ENCODE peak calls at places on chromosomes 11 and 22, in five cellular contexts. R, S, M, B and P are unnamed samples.

GRCh38 chr11:58659404-58659803 is 36.9 kb downstream of the CNTF start:
- DNase-seq in R (no peak), M (no peak), B (no peak), S (no peak), P (no peak)

GRCh38 chr22:29309332-29310064 is 3.0 kb downstream of the GAS2L1 start:
- DNase-seq in R (peak; percentile 51), M (peak; percentile 56), S (no peak), B (peak; percentile 93), P (no peak)

GRCh38 chr11:65572356-65573043 is at the start of gene FAM89B:
- DNase-seq in M (peak; percentile 96), B (peak; percentile 95), S (peak; percentile 75), R (peak; percentile 88), P (no peak)

GRCh38 chr11:60084866-60085265 is 3.6 kb upstream of the MS4A2 start:
- DNase-seq in S (no peak), M (no peak), B (no peak), R (no peak), P (no peak)

GRCh38 chr11:9094420-9094819 is 3.0 kb upstream of the SCUBE2 start:
- DNase-seq in R (no peak), M (no peak), S (no peak), B (no peak), P (no peak)

GRCh38 chr22:32097018-32097417 is 54.0 kb downstream of the SLC5A1 start:
- DNase-seq in M (no peak), R (no peak), B (no peak), S (no peak), P (no peak)

GRCh38 chr11:103730151-103730940 is 306.1 kb upstream of the DDI1 start:
- DNase-seq in M (no peak), B (no peak), R (no peak), S (no peak), P (no peak)

GRCh38 chr11:13169709-13170108 is 107.9 kb upstream of the BMAL1 start:
- DNase-seq in R (no peak), S (peak; percentile 79), M (no peak), B (no peak), P (peak; percentile 84)

GRCh38 chr11:112793416-112793815 is 167.8 kb upstream of the NCAM1 start:
- DNase-seq in M (no peak), S (no peak), R (no peak), B (no peak), P (no peak)

GRCh38 chr11:2612884-2613571 is 86.8 kb downstream of the KCNQ1OT1 start:
- DNase-seq in S (no peak), B (no peak), R (no peak), M (no peak), P (no peak)

GRCh38 chr11:116563028-116563712 is 209.6 kb downstream of the BUD13 start:
- DNase-seq in S (no peak), B (peak; percentile 60), R (peak; percentile 26), M (no peak), P (no peak)

GRCh38 chr22:49406879-49407587 is 420.6 kb downstream of the BRD1 start:
- DNase-seq in M (no peak), B (no peak), S (no peak), R (no peak), P (no peak)

GRCh38 chr11:125084057-125084416 is 20.9 kb downstream of the SLC37A2 start:
- DNase-seq in R (no peak), S (no peak), M (no peak), B (no peak), P (no peak)

DNA sequence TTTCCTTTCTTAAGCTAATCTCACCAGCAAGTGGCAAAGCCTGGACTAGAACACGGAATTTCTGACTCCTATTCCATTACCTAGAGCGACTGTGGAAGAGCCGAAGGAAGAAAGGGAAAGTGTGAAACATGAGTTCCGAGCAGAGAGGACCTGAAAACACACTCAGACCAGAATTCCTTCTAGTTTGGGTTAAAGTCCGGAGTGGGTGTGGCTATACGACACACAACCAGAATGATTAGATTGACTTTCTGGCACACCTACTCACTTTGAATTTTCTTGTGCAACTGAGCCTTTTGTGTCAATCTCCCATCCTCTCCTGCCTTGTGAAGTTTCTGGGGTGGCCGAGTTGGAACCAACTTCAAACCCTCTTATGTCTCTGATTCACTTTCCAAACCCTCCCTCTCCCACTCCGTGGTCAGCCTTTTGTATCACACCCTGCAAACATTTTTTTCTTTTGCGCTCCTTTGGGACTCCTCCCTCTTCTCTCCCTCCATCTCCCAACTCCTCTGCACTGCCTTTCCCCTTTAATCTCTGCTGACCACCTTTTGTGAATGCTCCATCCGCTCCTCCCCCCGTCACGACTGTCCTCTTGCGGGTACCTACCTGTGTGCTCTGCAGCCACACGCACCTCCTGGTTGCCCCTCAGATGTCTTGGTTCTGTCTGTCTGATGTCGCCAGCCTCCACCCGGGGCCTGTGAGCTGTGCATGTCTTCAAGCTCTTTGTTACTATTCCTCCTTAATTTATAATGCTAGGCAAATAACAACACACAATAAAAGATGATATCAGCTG is 86.3 kb upstream of the BLID start:
- DNase-seq in R (no peak), S (peak; percentile 76), B (peak; percentile 48), M (no peak), P (no peak)
- H3K4me3 ChIP-seq in R (no peak overlapping the region), S (peak overlapping the region; percentile 60), B (peak overlapping the region; percentile 34), M (peak overlapping the region; percentile 55), P (peak overlapping the region; percentile 47)

GRCh38 chr22:20464096-20464614 is 26.5 kb upstream of the SCARF2 start:
- DNase-seq in S (no peak), R (no peak), B (no peak), M (no peak), P (no peak)
- TF ChIP-seq CTCF in S (no peak), R (no peak), B (no peak), M (no peak), P (no peak)

DNA sequence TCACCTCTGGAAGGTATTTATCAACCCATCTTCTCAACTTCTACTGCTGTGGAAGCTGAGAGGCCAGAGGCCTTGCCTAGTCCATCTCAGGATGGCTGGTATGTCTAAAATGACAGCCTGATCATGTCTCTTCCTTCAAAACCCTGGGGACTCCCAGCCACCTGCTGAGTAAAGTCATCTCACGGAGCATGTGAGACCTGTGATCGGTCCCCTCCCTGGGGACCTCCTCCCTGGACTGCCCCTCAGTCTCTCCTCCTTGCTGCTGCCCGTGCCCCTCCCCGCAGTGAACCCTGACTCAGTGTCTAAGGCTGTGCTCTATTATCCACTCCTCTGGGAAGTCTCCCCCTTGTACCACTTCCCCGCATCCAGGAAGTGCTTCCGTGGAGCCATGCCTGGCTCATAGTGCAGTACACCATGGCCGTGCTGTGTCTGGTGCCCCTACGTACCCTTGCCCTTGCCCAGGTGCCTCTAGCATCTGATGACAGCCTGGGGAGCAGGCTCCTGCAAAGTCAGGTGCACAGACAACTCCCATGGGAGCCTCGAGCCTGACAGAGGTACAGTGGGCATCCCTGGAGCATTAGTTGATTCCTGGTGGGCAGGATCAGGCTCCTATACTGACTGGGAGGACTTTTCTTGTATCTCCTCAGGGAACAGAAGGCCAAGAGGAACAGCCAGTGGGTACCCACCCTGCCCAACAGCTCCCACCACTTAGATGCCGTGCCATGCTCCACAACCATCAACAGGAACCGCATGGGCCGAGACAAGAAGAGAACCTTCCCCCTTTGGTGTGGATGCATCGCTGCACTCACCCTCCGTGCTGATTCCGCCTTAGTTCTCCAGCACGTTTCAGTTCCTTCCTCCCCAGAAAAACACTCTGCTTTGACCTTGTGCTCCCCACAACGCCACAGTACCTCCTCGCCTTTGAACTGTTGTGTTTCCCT is 13.8 kb downstream of the SMARCB1 start:
- DNase-seq in M (no peak), B (no peak), R (no peak), S (no peak), P (no peak)
- H3K4me3 ChIP-seq in M (no peak overlapping the region), B (no peak overlapping the region), R (no peak overlapping the region), S (no peak overlapping the region), P (no peak overlapping the region)

GRCh38 chr22:26065847-26066246 is 103.4 kb upstream of the SEZ6L start:
- DNase-seq in M (no peak), S (no peak), B (no peak), R (no peak), P (no peak)

GRCh38 chr22:26064048-26064447 is 105.2 kb upstream of the SEZ6L start:
- DNase-seq in M (no peak), B (no peak), R (no peak), S (no peak), P (no peak)

GRCh38 chr22:26068571-26068970 is 100.7 kb upstream of the SEZ6L start:
- DNase-seq in S (no peak), B (no peak), M (no peak), R (no peak), P (no peak)

DNA sequence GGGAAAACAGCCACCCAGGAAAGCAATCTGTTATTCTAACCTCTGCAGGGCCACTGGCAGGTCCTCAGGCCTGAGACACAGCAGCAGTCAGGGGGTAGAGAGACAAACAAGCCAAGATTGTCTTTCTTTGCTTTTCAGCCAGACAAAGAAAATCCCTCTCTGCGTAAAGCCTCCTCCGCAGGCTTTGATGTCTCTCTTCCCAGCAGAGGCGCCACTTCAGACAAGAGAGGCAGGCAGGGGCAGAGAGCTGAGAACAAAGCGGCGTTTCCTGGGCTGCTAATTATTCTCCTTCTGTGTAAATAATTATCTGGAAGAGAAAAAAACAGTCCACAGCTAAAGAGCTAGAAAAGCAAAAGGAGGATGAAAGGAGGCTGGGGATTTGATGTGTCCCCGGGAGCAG is 102.7 kb upstream of the SEZ6L start:
- DNase-seq in R (peak; percentile 56), M (no peak), B (peak; percentile 40), S (no peak), P (no peak)
- TF ChIP-seq CTCF in R (no peak), M (no peak), B (no peak), S (no peak), P (no peak)

DNA sequence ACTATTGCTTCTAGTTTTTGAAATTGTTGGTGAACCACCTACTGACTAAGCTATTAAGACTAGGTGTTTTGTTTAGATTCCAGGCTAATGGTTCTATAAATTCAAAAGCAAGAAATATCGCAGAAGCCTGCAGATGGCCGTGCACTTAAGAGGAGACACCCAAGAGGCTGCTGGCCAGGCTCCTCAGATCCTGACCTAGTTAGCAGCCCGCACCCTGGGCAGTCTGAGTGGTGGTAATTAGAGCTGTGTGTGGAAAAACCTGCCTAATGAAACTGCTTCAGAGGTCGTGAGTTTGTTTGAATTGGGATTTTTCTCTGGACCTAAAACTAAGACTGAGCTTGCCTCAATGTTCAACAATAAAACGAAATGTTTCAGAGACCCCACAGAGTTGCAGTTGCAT is 627.7 kb downstream of the OPCML start:
- DNase-seq in R (no peak), M (no peak), B (no peak), S (no peak), P (no peak)
- H3K4me3 ChIP-seq in R (no peak overlapping the region), M (no peak overlapping the region), B (no peak overlapping the region), S (no peak overlapping the region), P (no peak overlapping the region)

GRCh38 chr11:18526521-18527296 is at the start of gene TSG101:
- DNase-seq in B (peak; percentile 97), R (peak; percentile 94), S (peak; percentile 90), M (peak; percentile 94), P (peak; percentile 79)

GRCh38 chr11:18526130-18526520 is 617 bp downstream of the TSG101 start:
- DNase-seq in R (no peak), B (no peak), S (no peak), M (no peak), P (no peak)

GRCh38 chr11:18524248-18524647 is 2.5 kb downstream of the TSG101 start:
- DNase-seq in R (no peak), B (no peak), M (no peak), S (no peak), P (no peak)

GRCh38 chr11:18523079-18523478 is 3.7 kb downstream of the TSG101 start:
- DNase-seq in R (no peak), B (no peak), S (no peak), M (no peak), P (no peak)

GRCh38 chr11:18527512-18527911 is 770 bp upstream of the TSG101 start:
- DNase-seq in B (no peak), S (peak; percentile 2), M (no peak), R (no peak), P (no peak)
- TF ChIP-seq CTCF in B (no peak), S (no peak), M (no peak), R (no peak), P (no peak)